ENCODE peak calls at places on chromosomes 2 and 18, in four cellular contexts. One of them, this sample, is unnamed.

GRCh38 chr2:191165190-191165643 is 14.4 kb upstream of the STAT4 start:
- DNase-seq in HuH-7.5: no peak
- DNase-seq in cardiac septum: no peak
- DNase-seq in naive thymus-derived CD4-positive, alpha-beta T cell: peak
- DNase-seq in this sample: no peak

GRCh38 chr2:148534416-148535205 is 109.9 kb upstream of the EPC2 start:
- DNase-seq in HuH-7.5: no peak
- DNase-seq in cardiac septum: no peak
- DNase-seq in naive thymus-derived CD4-positive, alpha-beta T cell: no peak
- DNase-seq in this sample: no peak

GRCh38 chr2:215567504-215567903 is 131.6 kb upstream of the FN1 start:
- DNase-seq in HuH-7.5: no peak
- DNase-seq in cardiac septum: no peak
- DNase-seq in naive thymus-derived CD4-positive, alpha-beta T cell: no peak
- DNase-seq in this sample: no peak

GRCh38 chr2:38485734-38486133 is 108.7 kb upstream of the ATL2 start:
- DNase-seq in HuH-7.5: no peak
- DNase-seq in cardiac septum: no peak
- DNase-seq in naive thymus-derived CD4-positive, alpha-beta T cell: no peak
- DNase-seq in this sample: no peak

GRCh38 chr2:176085861-176086771 is 2.4 kb upstream of the EVX2 start:
- DNase-seq in HuH-7.5: peak
- DNase-seq in cardiac septum: no peak
- DNase-seq in naive thymus-derived CD4-positive, alpha-beta T cell: no peak
- DNase-seq in this sample: no peak

GRCh38 chr2:85524567-85524923 is 14.4 kb upstream of the MAT2A start:
- DNase-seq in HuH-7.5: no peak
- DNase-seq in cardiac septum: no peak
- DNase-seq in naive thymus-derived CD4-positive, alpha-beta T cell: no peak
- DNase-seq in this sample: no peak

GRCh38 chr2:165572155-165572554 is 102.7 kb downstream of the CSRNP3 start:
- DNase-seq in HuH-7.5: no peak
- DNase-seq in cardiac septum: no peak
- DNase-seq in naive thymus-derived CD4-positive, alpha-beta T cell: no peak
- DNase-seq in this sample: no peak

GRCh38 chr2:169911119-169911518 is 83.9 kb downstream of the UBR3 start:
- DNase-seq in HuH-7.5: no peak
- DNase-seq in cardiac septum: no peak
- DNase-seq in naive thymus-derived CD4-positive, alpha-beta T cell: no peak
- DNase-seq in this sample: no peak

GRCh38 chr18:25650201-25650941 is 298.4 kb upstream of the ZNF521 start:
- DNase-seq in HuH-7.5: no peak
- DNase-seq in cardiac septum: no peak
- DNase-seq in naive thymus-derived CD4-positive, alpha-beta T cell: no peak
- DNase-seq in this sample: no peak

GRCh38 chr2:28439763-28440162 is 47.1 kb downstream of the FOSL2 start:
- DNase-seq in HuH-7.5: no peak
- DNase-seq in cardiac septum: no peak
- DNase-seq in naive thymus-derived CD4-positive, alpha-beta T cell: no peak
- DNase-seq in this sample: no peak

GRCh38 chr2:136783856-136784255 is 18.5 kb downstream of the THSD7B start:
- DNase-seq in HuH-7.5: no peak
- DNase-seq in cardiac septum: no peak
- DNase-seq in naive thymus-derived CD4-positive, alpha-beta T cell: no peak
- DNase-seq in this sample: no peak

GRCh38 chr2:14621874-14622273 is 10.6 kb upstream of the LRATD1 start:
- DNase-seq in HuH-7.5: no peak
- DNase-seq in cardiac septum: no peak
- DNase-seq in naive thymus-derived CD4-positive, alpha-beta T cell: no peak
- DNase-seq in this sample: no peak